ENCODE peak calls at places on chromosome 16, in eight cellular contexts. S is left ventricle myocardium inferior, K is tibial nerve, T is GM12865, A is ascending aorta, U is endodermal cell, O is fibroblast of lung, V is heart right ventricle. R is an unnamed sample.

GRCh38 chr16:53061701-53062159 is 6.9 kb downstream of the CHD9 start:
- DNase-seq in T (peak), V (no peak), A (no peak), U (no peak), S (peak), K (no peak), O (no peak), R (no peak)

GRCh38 chr16:67928561-67929364 is 2.9 kb downstream of the CTRL start:
- DNase-seq in S (peak), T (peak), V (peak), O (peak), K (peak), A (no peak), U (peak), R (peak)

GRCh38 chr16:84541999-84542876 is 37.8 kb upstream of the MEAK7 start:
- DNase-seq in T (no peak), U (no peak), V (no peak), K (no peak), A (no peak), O (peak), S (no peak), R (peak)

GRCh38 chr16:84458606-84459516 is 45.6 kb downstream of the MEAK7 start:
- DNase-seq in U (peak), O (no peak), S (no peak), T (no peak), K (no peak), A (no peak), V (no peak), R (no peak)

GRCh38 chr16:1917056-1917664 is 1.1 kb downstream of the HS3ST6 start:
- DNase-seq in A (no peak), O (no peak), K (no peak), T (no peak), V (no peak), U (no peak), S (no peak), R (no peak)

GRCh38 chr16:89009343-89010209 is 32.6 kb upstream of the CBFA2T3 start:
- DNase-seq in T (peak), S (no peak), K (no peak), V (no peak), A (no peak), U (peak), O (peak), R (peak)

GRCh38 chr16:720990-721764 is at the start of gene ANTKMT:
- DNase-seq in O (peak), T (peak), S (peak), A (no peak), U (peak), V (peak), K (peak), R (peak)

GRCh38 chr16:10123141-10123540 is 59.1 kb downstream of the GRIN2A start:
- DNase-seq in O (peak), K (no peak), U (no peak), V (no peak), S (no peak), T (no peak), A (no peak), R (no peak)

GRCh38 chr16:84732674-84733352 is 33.0 kb downstream of the USP10 start:
- DNase-seq in S (no peak), O (no peak), K (no peak), T (peak), V (no peak), U (no peak), A (no peak), R (no peak)

GRCh38 chr16:14427371-14427948 is 202.6 kb downstream of the PARN start:
- DNase-seq in U (no peak), O (peak), V (no peak), A (no peak), S (no peak), T (no peak), K (no peak), R (no peak)

GRCh38 chr16:69329369-69330285 is 761 bp downstream of the PDF start:
- DNase-seq in V (peak), K (no peak), O (peak), A (no peak), U (peak), T (peak), S (no peak), R (peak)

GRCh38 chr16:72311426-72311825 is 139.5 kb upstream of the PMFBP1 start:
- DNase-seq in S (no peak), T (no peak), O (peak), A (no peak), K (no peak), V (no peak), U (no peak), R (no peak)

GRCh38 chr16:87304951-87305350 is 12.2 kb downstream of the C16orf95 start:
- DNase-seq in S (no peak), U (no peak), O (no peak), A (no peak), V (no peak), T (no peak), K (no peak), R (no peak)

GRCh38 chr16:75075688-75076268 is 40.8 kb downstream of the LDHD start:
- DNase-seq in S (no peak), V (no peak), K (no peak), A (no peak), O (no peak), U (no peak), T (no peak), R (no peak)

GRCh38 chr16:49947907-49948678 is 76.9 kb upstream of the CNEP1R1 start:
- DNase-seq in A (no peak), U (no peak), V (no peak), T (no peak), K (no peak), S (no peak), O (no peak), R (no peak)

DNA sequence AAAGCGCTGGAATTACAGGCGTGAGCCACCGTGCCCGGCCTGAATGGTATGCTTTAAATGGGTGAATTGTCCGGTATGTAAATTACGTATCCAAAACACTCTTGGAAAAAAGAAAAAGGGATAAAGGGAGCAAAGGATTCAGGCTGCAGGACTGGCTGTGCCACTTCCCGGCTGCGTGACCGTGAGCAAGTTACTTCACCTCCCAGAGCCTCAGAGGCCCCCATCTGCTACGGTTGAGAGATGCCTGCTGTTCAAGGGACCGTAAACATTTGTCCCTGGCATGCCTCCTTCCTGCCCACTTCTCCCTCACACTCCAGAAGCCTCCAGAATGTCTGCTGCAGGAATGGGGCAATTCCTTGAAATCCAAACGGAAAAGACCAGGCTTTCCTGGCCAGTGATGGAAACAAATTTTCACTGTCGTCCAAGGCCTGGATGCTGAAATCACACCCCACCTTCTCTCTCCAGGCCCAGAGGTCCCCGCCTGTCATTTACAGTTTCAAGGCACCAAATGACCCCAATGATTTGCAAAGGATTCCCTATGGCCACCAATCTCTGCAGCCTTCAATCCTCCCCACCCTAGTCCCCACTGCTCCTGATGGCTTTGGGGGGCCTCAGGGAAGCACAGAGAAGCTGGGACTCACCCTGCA is 22.9 kb upstream of the LITAF start:
- DNase-seq in A (no peak), T (no peak), V (no peak), O (peak), S (no peak), U (no peak), K (no peak), R (no peak)
- H3K4me3 ChIP-seq in A (no peak), T (no peak), V (no peak), O (no peak), S (no peak), U (no peak), K (no peak), R (no peak)

GRCh38 chr16:3129137-3130131 is 5.4 kb upstream of the ZNF213 start:
- DNase-seq in S (peak), T (peak), A (no peak), V (peak), K (peak), U (peak), O (peak), R (peak)
- TF ChIP-seq CTCF in S (peak), T (peak), A (peak), V (peak), K (peak), U (peak), O (peak), R (peak)

DNA sequence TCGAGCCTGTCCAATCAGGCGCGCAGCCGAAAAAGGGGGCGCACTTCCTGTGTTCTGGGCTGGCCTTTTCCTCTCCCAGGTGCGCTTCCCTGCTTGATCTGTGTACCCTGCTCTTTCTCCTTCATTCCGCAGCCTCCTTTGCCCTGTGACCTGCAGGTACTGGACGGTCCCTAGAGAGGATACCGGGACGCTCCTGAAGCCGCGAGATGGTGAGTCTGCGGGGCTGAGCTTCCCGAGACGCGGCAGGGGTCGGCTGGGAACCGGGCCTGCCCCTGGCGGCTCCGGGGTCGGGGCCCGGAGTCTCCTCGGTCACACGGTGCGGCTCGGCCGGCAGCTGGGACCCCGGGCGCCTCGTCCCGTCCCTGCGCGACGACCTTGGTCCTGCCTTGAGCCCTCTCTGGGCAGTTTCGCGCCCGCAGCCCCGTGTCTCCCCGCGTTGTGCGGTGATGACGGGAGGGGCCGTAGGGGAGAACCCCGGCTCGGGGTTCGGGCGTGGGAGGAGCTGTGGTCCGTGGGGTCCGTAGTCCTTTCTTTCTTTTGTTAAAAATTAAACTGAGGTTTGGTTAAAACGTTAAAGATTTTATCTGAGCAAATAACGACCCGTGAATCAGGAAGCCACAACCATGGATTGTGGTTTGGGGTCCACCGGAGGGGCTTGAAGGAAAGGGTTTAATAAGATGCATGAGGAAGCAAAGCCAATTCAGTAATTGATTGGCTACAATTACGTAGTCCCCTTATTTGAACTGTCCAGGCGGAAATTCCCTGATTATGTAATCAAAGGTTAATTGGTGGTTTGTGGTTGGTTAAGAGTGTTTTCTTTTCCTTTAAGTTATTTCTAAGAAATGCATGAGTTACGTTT is 172.8 kb upstream of the ZNF267 start:
- DNase-seq in S (peak), T (peak), O (peak), U (peak), A (peak), K (peak), V (peak), R (peak)
- H3K4me3 ChIP-seq in S (peak), T (peak), O (peak), U (peak), A (peak), K (peak), V (peak), R (peak)

DNA sequence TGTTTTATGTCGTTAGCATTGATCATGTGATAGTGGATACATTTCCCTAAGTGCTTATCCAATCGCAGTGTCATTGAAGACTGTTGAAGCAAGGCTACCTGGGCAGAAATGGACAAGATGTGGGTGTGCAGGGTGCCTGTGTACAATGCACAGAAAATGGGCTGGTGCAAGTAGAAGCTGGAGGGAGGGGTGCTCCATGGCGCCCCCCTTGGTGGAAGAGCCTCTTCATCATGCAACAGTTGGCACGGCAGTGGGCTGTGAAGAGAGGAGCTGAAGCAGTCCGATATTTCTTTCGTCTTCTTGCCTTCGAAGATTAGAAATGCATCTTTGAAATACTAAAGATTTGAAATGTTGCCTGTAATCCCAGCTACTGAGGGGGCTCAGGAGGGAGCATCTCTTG is 100.5 kb downstream of the PLCG2 start:
- DNase-seq in U (peak), T (peak), S (no peak), A (no peak), O (no peak), V (no peak), K (no peak), R (no peak)
- TF ChIP-seq CTCF in U (peak), T (peak), S (peak), A (no peak), O (no peak), V (no peak), K (no peak), R (no peak)

DNA sequence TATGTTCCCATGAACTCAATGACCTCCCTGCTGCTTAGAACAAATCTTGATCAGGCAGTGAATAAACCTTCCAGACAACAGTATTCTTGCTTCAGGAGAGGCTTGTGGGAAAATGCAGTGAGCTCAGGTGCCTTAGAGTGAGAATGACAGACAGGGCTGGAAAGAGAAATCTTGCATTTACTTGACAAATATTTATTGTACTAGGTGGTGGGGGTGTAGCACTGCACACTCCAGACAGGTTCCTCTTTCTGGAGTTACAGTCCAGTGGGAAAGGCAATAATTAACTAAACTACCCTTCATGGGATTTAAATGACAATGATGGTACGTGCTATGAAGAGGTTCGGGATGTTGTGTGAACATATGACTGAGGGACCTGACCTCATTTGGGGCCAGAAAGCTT is 182.9 kb downstream of the SHISA9 start:
- DNase-seq in A (no peak), K (no peak), T (no peak), S (no peak), O (no peak), V (no peak), U (no peak), R (no peak)
- H3K4me3 ChIP-seq in A (no peak), K (no peak), T (no peak), S (no peak), O (no peak), V (no peak), U (no peak), R (no peak)

GRCh38 chr16:25996052-25996451 is 304.3 kb downstream of the HS3ST4 start:
- DNase-seq in S (no peak), A (no peak), K (no peak), U (no peak), V (no peak), O (no peak), T (no peak), R (no peak)
- TF ChIP-seq CTCF in S (no peak), A (no peak), K (no peak), U (peak), V (no peak), O (no peak), T (peak), R (no peak)

GRCh38 chr16:30926937-30927788 is 3.8 kb downstream of the FBXL19 start:
- DNase-seq in T (no peak), A (no peak), S (no peak), U (peak), V (no peak), K (no peak), O (no peak), R (no peak)
- H3K4me3 ChIP-seq in T (no peak), A (no peak), S (no peak), U (no peak), V (no peak), K (no peak), O (no peak), R (no peak)